ENCODE peak calls at places on chromosomes 13 and 19, in nine cellular contexts. One of them, this sample, is unnamed. For H3K27me3, the result is how much of the 10 kb centered on the place peaks cover.

GRCh38 chr13:33174980-33175379 is 110.6 kb downstream of the STARD13 start:
- DNase-seq in endodermal cell: no peak
- DNase-seq in breast epithelium: no peak
- DNase-seq in heart left ventricle: no peak
- DNase-seq in psoas muscle: no peak
- DNase-seq in testis: no peak
- DNase-seq in PC-3: no peak
- DNase-seq in CD8-positive, alpha-beta T cell: no peak
- DNase-seq in left ventricle myocardium inferior: no peak
- DNase-seq in this sample: no peak

GRCh38 chr13:98221234-98221633 is 44.2 kb upstream of the RNF113B start:
- DNase-seq in PC-3: no peak
- DNase-seq in CD8-positive, alpha-beta T cell: no peak
- DNase-seq in left ventricle myocardium inferior: no peak
- DNase-seq in heart left ventricle: no peak
- DNase-seq in breast epithelium: no peak
- DNase-seq in psoas muscle: no peak
- DNase-seq in endodermal cell: peak
- DNase-seq in testis: no peak
- DNase-seq in this sample: no peak

GRCh38 chr19:27774337-27774736 is 1438.6 kb downstream of the UQCRFS1 start:
- DNase-seq in CD8-positive, alpha-beta T cell: no peak
- DNase-seq in left ventricle myocardium inferior: no peak
- DNase-seq in heart left ventricle: no peak
- DNase-seq in endodermal cell: peak
- DNase-seq in breast epithelium: no peak
- DNase-seq in testis: no peak
- DNase-seq in psoas muscle: no peak
- DNase-seq in PC-3: peak
- DNase-seq in this sample: peak

GRCh38 chr13:80109313-80109712 is 231.6 kb downstream of the SPRY2 start:
- DNase-seq in endodermal cell: no peak
- DNase-seq in heart left ventricle: no peak
- DNase-seq in CD8-positive, alpha-beta T cell: no peak
- DNase-seq in psoas muscle: no peak
- DNase-seq in left ventricle myocardium inferior: no peak
- DNase-seq in PC-3: no peak
- DNase-seq in breast epithelium: no peak
- DNase-seq in testis: no peak
- DNase-seq in this sample: no peak

GRCh38 chr19:46181386-46181774 is 33.3 kb downstream of the IGFL2 start:
- DNase-seq in testis: no peak
- DNase-seq in endodermal cell: peak
- DNase-seq in left ventricle myocardium inferior: no peak
- DNase-seq in CD8-positive, alpha-beta T cell: no peak
- DNase-seq in heart left ventricle: no peak
- DNase-seq in breast epithelium: no peak
- DNase-seq in PC-3: peak
- DNase-seq in psoas muscle: no peak
- DNase-seq in this sample: no peak

GRCh38 chr13:46562581-46562980 is 9.6 kb downstream of the LRCH1 start:
- DNase-seq in heart left ventricle: no peak
- DNase-seq in breast epithelium: no peak
- DNase-seq in testis: no peak
- DNase-seq in psoas muscle: no peak
- DNase-seq in endodermal cell: no peak
- DNase-seq in CD8-positive, alpha-beta T cell: no peak
- DNase-seq in PC-3: no peak
- DNase-seq in left ventricle myocardium inferior: no peak
- DNase-seq in this sample: no peak

GRCh38 chr13:89883893-89884448 is 1463.5 kb upstream of the MIR17HG start:
- DNase-seq in psoas muscle: no peak
- DNase-seq in heart left ventricle: no peak
- DNase-seq in CD8-positive, alpha-beta T cell: no peak
- DNase-seq in breast epithelium: no peak
- DNase-seq in left ventricle myocardium inferior: no peak
- DNase-seq in testis: peak
- DNase-seq in endodermal cell: no peak
- DNase-seq in PC-3: no peak
- DNase-seq in this sample: no peak

GRCh38 chr13:111228262-111229144 is 91.9 kb upstream of the TEX29 start:
- DNase-seq in breast epithelium: no peak
- DNase-seq in testis: no peak
- DNase-seq in PC-3: no peak
- DNase-seq in heart left ventricle: no peak
- DNase-seq in CD8-positive, alpha-beta T cell: no peak
- DNase-seq in endodermal cell: peak
- DNase-seq in left ventricle myocardium inferior: no peak
- DNase-seq in psoas muscle: peak
- DNase-seq in this sample: no peak

GRCh38 chr13:27034678-27035111 is 136.9 kb downstream of the USP12 start:
- DNase-seq in CD8-positive, alpha-beta T cell: no peak
- DNase-seq in heart left ventricle: no peak
- DNase-seq in left ventricle myocardium inferior: no peak
- DNase-seq in endodermal cell: peak
- DNase-seq in breast epithelium: no peak
- DNase-seq in psoas muscle: no peak
- DNase-seq in testis: no peak
- DNase-seq in PC-3: no peak
- DNase-seq in this sample: no peak

GRCh38 chr19:45075215-45076028 is 856 bp downstream of the ZNF296 start:
- DNase-seq in testis: peak
- DNase-seq in psoas muscle: peak
- DNase-seq in left ventricle myocardium inferior: peak
- DNase-seq in heart left ventricle: peak
- DNase-seq in breast epithelium: peak
- DNase-seq in PC-3: peak
- DNase-seq in CD8-positive, alpha-beta T cell: no peak
- DNase-seq in endodermal cell: peak
- DNase-seq in this sample: peak

GRCh38 chr13:39516140-39516539 is 86.9 kb downstream of the LHFPL6 start:
- DNase-seq in testis: no peak
- DNase-seq in endodermal cell: no peak
- DNase-seq in heart left ventricle: peak
- DNase-seq in psoas muscle: no peak
- DNase-seq in PC-3: no peak
- DNase-seq in left ventricle myocardium inferior: no peak
- DNase-seq in breast epithelium: no peak
- DNase-seq in CD8-positive, alpha-beta T cell: no peak
- DNase-seq in this sample: no peak

GRCh38 chr19:18506101-18506534 is 15.8 kb downstream of the ELL start:
- DNase-seq in CD8-positive, alpha-beta T cell: no peak
- DNase-seq in left ventricle myocardium inferior: peak
- DNase-seq in endodermal cell: no peak
- DNase-seq in breast epithelium: no peak
- DNase-seq in PC-3: no peak
- DNase-seq in heart left ventricle: peak
- DNase-seq in psoas muscle: peak
- DNase-seq in testis: no peak
- DNase-seq in this sample: no peak

GRCh38 chr13:50914301-50914700 is 4.7 kb downstream of the RNASEH2B start:
- DNase-seq in left ventricle myocardium inferior: no peak
- DNase-seq in CD8-positive, alpha-beta T cell: no peak
- DNase-seq in breast epithelium: no peak
- DNase-seq in PC-3: no peak
- DNase-seq in testis: no peak
- DNase-seq in heart left ventricle: no peak
- DNase-seq in psoas muscle: no peak
- DNase-seq in endodermal cell: no peak
- DNase-seq in this sample: no peak

GRCh38 chr13:26989261-26990007 is 182.2 kb downstream of the USP12 start:
- DNase-seq in heart left ventricle: no peak
- DNase-seq in endodermal cell: no peak
- DNase-seq in psoas muscle: no peak
- DNase-seq in left ventricle myocardium inferior: no peak
- DNase-seq in PC-3: no peak
- DNase-seq in testis: no peak
- DNase-seq in breast epithelium: no peak
- DNase-seq in CD8-positive, alpha-beta T cell: no peak
- DNase-seq in this sample: no peak

GRCh38 chr13:72194531-72194930 is 327.5 kb upstream of the DACH1 start:
- DNase-seq in psoas muscle: no peak
- DNase-seq in breast epithelium: peak
- DNase-seq in left ventricle myocardium inferior: no peak
- DNase-seq in endodermal cell: no peak
- DNase-seq in heart left ventricle: peak
- DNase-seq in CD8-positive, alpha-beta T cell: no peak
- DNase-seq in testis: no peak
- DNase-seq in PC-3: peak
- DNase-seq in this sample: no peak

DNA sequence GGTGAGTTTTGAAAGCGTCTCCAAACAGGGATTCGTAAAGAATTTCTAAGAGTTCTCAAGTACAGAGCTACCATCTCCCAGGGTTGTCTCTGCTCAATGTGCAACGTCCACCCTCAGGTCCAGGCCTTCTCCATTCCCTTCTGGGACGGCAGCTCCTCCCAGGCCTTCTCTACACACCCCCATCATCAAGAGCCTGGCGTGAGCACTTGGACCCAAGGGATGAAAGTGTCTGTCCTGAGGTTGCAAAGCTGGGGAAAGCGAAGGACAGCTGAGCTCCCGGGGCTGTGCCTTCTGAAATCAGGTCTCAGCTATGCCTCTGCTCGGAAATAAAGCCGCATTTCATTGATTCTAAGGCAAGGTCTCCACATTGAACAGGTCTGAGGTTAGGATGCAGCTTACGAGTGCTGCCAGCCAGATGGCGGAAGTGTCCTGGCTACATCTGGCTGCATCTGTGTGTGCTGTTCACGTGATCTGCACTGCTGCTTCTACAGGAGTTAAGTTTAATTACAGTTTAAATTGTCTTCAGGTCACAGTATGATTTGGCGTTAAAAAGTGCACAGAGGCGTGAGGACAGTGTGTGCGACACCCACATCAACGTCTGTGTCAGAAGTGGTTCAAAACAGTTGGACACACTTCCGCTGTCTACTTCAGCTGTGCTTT is 27.0 kb upstream of the MIER2 start:
- DNase-seq in testis: no peak
- DNase-seq in breast epithelium: no peak
- DNase-seq in psoas muscle: no peak
- DNase-seq in endodermal cell: peak
- DNase-seq in left ventricle myocardium inferior: no peak
- DNase-seq in PC-3: no peak
- DNase-seq in CD8-positive, alpha-beta T cell: no peak
- DNase-seq in heart left ventricle: no peak
- DNase-seq in this sample: no peak
- H3K27me3 ChIP-seq in testis: under half
- H3K27me3 ChIP-seq in breast epithelium: under half
- H3K27me3 ChIP-seq in psoas muscle: half or more
- H3K27me3 ChIP-seq in endodermal cell: under half
- H3K27me3 ChIP-seq in left ventricle myocardium inferior: half or more
- H3K27me3 ChIP-seq in PC-3: under half
- H3K27me3 ChIP-seq in CD8-positive, alpha-beta T cell: under half
- H3K27me3 ChIP-seq in heart left ventricle: under half
- H3K27me3 ChIP-seq in this sample: under half

DNA sequence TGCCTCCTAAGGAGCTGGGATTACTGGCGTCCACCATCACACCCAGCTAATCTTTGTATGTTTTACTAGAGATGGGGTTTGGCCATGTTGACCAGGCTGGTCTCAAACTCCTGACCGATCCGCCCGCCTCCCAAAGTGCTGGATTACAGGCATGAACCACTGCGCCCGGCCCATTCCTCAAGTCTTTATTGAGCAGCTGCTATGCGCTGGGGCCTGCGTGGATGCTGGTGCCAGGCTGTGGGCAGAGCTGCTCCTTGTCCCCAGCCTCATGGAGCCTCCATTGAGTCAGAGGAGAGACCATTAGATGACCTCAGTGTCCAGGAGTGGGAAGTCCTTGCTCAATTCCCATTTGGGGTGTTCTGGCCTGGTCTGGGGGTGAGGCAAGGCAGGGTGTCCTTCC is 4.2 kb downstream of the ANGPTL4 start:
- DNase-seq in left ventricle myocardium inferior: no peak
- DNase-seq in breast epithelium: no peak
- DNase-seq in testis: no peak
- DNase-seq in CD8-positive, alpha-beta T cell: no peak
- DNase-seq in endodermal cell: no peak
- DNase-seq in psoas muscle: peak
- DNase-seq in heart left ventricle: no peak
- DNase-seq in PC-3: no peak
- DNase-seq in this sample: no peak
- H3K27ac ChIP-seq in left ventricle myocardium inferior: peak
- H3K27ac ChIP-seq in breast epithelium: peak
- H3K27ac ChIP-seq in testis: peak
- H3K27ac ChIP-seq in CD8-positive, alpha-beta T cell: no peak
- H3K27ac ChIP-seq in endodermal cell: no peak
- H3K27ac ChIP-seq in psoas muscle: peak
- H3K27ac ChIP-seq in heart left ventricle: no peak
- H3K27ac ChIP-seq in PC-3: no peak
- H3K27ac ChIP-seq in this sample: no peak

DNA sequence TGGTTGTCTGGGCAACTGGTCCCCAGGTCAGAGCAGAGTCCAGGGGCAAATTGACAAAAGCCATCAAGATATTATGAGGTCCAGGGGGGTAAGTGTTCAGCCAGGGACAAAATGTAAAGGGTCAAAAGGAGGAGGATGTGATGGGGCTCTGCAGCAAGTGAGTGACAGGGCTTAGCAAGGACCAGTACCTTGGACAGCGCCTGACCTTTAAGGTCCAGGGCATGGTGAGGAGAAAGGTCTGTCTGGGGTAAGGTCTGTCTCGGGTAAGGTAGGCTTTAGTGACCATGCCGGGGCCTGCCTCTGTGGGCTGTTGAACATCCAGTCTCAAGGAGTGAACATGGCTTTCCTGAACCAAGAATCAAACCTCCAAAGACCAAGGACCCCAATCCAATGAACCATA is 6.3 kb upstream of the ZNF358 start:
- DNase-seq in endodermal cell: peak
- DNase-seq in breast epithelium: no peak
- DNase-seq in CD8-positive, alpha-beta T cell: no peak
- DNase-seq in left ventricle myocardium inferior: no peak
- DNase-seq in PC-3: no peak
- DNase-seq in heart left ventricle: no peak
- DNase-seq in psoas muscle: no peak
- DNase-seq in testis: no peak
- DNase-seq in this sample: no peak
- TF ChIP-seq CTCF in endodermal cell: no peak
- TF ChIP-seq CTCF in breast epithelium: no peak
- TF ChIP-seq CTCF in CD8-positive, alpha-beta T cell: no peak
- TF ChIP-seq CTCF in left ventricle myocardium inferior: no peak
- TF ChIP-seq CTCF in PC-3: no peak
- TF ChIP-seq CTCF in heart left ventricle: no peak
- TF ChIP-seq CTCF in psoas muscle: no peak
- TF ChIP-seq CTCF in testis: no peak
- TF ChIP-seq CTCF in this sample: no peak

DNA sequence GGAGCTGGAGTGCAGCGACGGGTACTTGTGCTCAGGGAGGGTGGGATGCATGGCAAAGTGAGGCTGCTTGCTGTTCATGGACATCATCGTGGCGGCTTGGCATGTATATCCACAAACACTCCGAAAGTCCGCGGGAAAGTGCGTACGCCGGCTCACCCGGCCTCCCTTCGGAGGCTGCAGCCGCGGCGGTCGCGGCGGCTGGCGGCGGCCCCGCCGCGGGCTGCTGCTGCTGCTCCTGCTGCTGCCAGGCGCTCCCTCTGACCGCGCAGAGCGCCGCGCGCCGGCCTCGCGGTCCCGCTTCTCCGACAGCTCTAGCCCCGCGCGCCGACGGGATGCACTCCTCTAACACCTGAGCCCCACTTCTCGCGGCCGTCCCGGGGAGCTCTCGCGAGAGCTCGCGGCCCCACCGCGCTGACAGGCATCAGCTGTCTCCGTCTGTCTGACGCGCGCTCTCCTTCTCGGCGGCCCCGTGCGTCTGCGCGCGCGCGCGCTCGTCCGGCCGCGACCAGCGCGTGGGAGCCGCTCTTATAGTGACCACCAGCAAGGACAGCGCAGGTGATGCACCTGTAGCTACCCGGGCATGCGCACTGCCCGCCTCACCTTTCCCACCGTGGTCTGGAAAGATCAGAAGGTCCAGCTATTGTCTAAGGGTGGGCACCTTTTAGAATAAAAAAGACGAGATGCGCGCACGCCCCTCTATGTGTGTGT is at the start of gene POU4F1:
- DNase-seq in PC-3: no peak
- DNase-seq in endodermal cell: peak
- DNase-seq in heart left ventricle: no peak
- DNase-seq in CD8-positive, alpha-beta T cell: peak
- DNase-seq in breast epithelium: no peak
- DNase-seq in left ventricle myocardium inferior: peak
- DNase-seq in psoas muscle: peak
- DNase-seq in testis: peak
- DNase-seq in this sample: no peak
- H3K27me3 ChIP-seq in PC-3: under half
- H3K27me3 ChIP-seq in endodermal cell: half or more
- H3K27me3 ChIP-seq in heart left ventricle: half or more
- H3K27me3 ChIP-seq in CD8-positive, alpha-beta T cell: half or more
- H3K27me3 ChIP-seq in breast epithelium: under half
- H3K27me3 ChIP-seq in left ventricle myocardium inferior: half or more
- H3K27me3 ChIP-seq in psoas muscle: half or more
- H3K27me3 ChIP-seq in testis: under half
- H3K27me3 ChIP-seq in this sample: half or more

This sample was measured in right atrium auricular region.